ENCODE peak calls at places on chromosomes 6 and 20, in five cellular contexts. E is Calu3; H is naive thymus-derived CD4-positive, alpha-beta T cell; J is effector memory CD8-positive, alpha-beta T cell; Y is GM12865. Z is an unnamed sample.

GRCh38 chr6:86682297-86682696 is 255.0 kb upstream of the HTR1E start:
- DNase-seq in J (no peak), H (no peak), E (no peak), Y (peak; percentile 17), Z (no peak)

GRCh38 chr6:108966855-108967755 is 118.9 kb downstream of the ARMC2 start:
- DNase-seq in H (no peak), J (peak; percentile 19), E (peak; percentile 56), Y (no peak), Z (no peak)

GRCh38 chr6:108027054-108027453 is 47.5 kb downstream of the OSTM1 start:
- DNase-seq in J (no peak), H (no peak), Y (no peak), E (no peak), Z (no peak)

GRCh38 chr6:156021746-156022396 is 566.2 kb upstream of the NOX3 start:
- DNase-seq in J (no peak), H (no peak), E (no peak), Y (no peak), Z (no peak)

GRCh38 chr20:58839474-58839874 is 11.2 kb downstream of the GNAS-AS1 start:
- DNase-seq in Y (peak; percentile 46), H (peak; percentile 38), E (peak; percentile 44), J (no peak), Z (no peak)

GRCh38 chr6:21277601-21278043 is 315.9 kb upstream of the SOX4 start:
- DNase-seq in E (peak; percentile 53), J (no peak), Y (no peak), H (no peak), Z (no peak)

GRCh38 chr20:62303327-62304226 is 780 bp downstream of the ADRM1 start:
- DNase-seq in E (peak; percentile 40), Y (peak; percentile 46), H (no peak), J (no peak), Z (peak; percentile 60)

GRCh38 chr6:147167009-147167408 is 37.2 kb upstream of the STXBP5 start:
- DNase-seq in Y (no peak), H (no peak), J (no peak), E (no peak), Z (no peak)

GRCh38 chr20:12306107-12306506 is 388.4 kb downstream of the BTBD3 start:
- DNase-seq in J (no peak), H (no peak), Y (no peak), E (no peak), Z (no peak)

GRCh38 chr20:49562341-49563014 is 5.5 kb downstream of the PTGIS start:
- DNase-seq in Y (no peak), E (peak; percentile 73), H (no peak), J (no peak), Z (no peak)

GRCh38 chr6:26003102-26003694 is 40.6 kb downstream of the TRIM38 start:
- DNase-seq in J (peak; percentile 45), H (peak; percentile 37), E (peak; percentile 80), Y (peak; percentile 53), Z (peak; percentile 60)

GRCh38 chr6:17173071-17173470 is 71.2 kb downstream of the STMND1 start:
- DNase-seq in H (no peak), Y (no peak), E (no peak), J (no peak), Z (no peak)

GRCh38 chr6:123598011-123598410 is 38.7 kb downstream of the TRDN start:
- DNase-seq in E (no peak), H (no peak), J (no peak), Y (no peak), Z (peak; percentile 1)

GRCh38 chr20:35319206-35320197 is 27.3 kb upstream of the FAM83C start:
- DNase-seq in E (no peak), Y (no peak), H (no peak), J (no peak), Z (no peak)

GRCh38 chr6:153312633-153313032 is 181.6 kb upstream of the RGS17 start:
- DNase-seq in J (peak; percentile 36), H (peak; percentile 2), Y (peak; percentile 49), E (peak; percentile 61), Z (no peak)

GRCh38 chr6:147530132-147531060 is 21.9 kb downstream of the SAMD5 start:
- DNase-seq in Y (no peak), H (no peak), J (no peak), E (no peak), Z (no peak)